ENCODE peak calls at places on chromosomes 1 and 21, in eight cellular contexts. C is stimulated activated naive CD8-positive, alpha-beta T cell treated with anti-CD3 and anti-CD28 coated beads, Interleukin-15, Interleukin-2, amounts not matched to agents 100 U/mL and 50 U/mL, for 24 hours; X is activated T-cell treated with anti-CD3 and anti-CD28 coated beads for 4 hours; R is colonic mucosa; S is PC-3; P is KG1; I is omental fat pad; W is MV-4-11. H is an unnamed sample.

GRCh38 chr1:229842302-229843255 is 216.5 kb downstream of the URB2 start:
- DNase-seq in I (no peak), W (no peak), C (no peak), P (no peak), S (no peak), X (no peak), R (no peak), H (no peak)

GRCh38 chr1:155977607-155978324 is 581 bp downstream of the ARHGEF2 start:
- DNase-seq in R (peak), P (no peak), S (peak), C (peak), I (no peak), X (peak), W (no peak), H (peak)

GRCh38 chr21:32978346-32979270 is 47.1 kb upstream of the OLIG2 start:
- DNase-seq in X (no peak), R (no peak), C (no peak), P (no peak), I (no peak), W (no peak), S (no peak), H (no peak)

GRCh38 chr21:46048926-46049889 is 48.7 kb upstream of the COL6A2 start:
- DNase-seq in R (peak), S (peak), I (peak), C (no peak), X (no peak), W (no peak), P (no peak), H (peak)

GRCh38 chr1:166167395-166167922 is 658 bp upstream of the FAM78B start:
- DNase-seq in W (no peak), R (no peak), X (no peak), P (no peak), I (no peak), S (no peak), C (no peak), H (no peak)

GRCh38 chr1:116133696-116134095 is 22.5 kb downstream of the MAB21L3 start:
- DNase-seq in I (no peak), P (no peak), S (no peak), X (no peak), C (no peak), R (peak), W (no peak), H (no peak)

GRCh38 chr1:245475116-245475515 is 320.3 kb downstream of the KIF26B start:
- DNase-seq in I (no peak), C (no peak), R (no peak), W (peak), P (no peak), X (no peak), S (no peak), H (peak)

GRCh38 chr1:199272690-199273089 is 633.9 kb downstream of the PTPRC start:
- DNase-seq in R (no peak), X (no peak), C (no peak), W (no peak), P (no peak), S (peak), I (no peak), H (peak)

GRCh38 chr1:114718661-114719423 is 2.3 kb upstream of the NRAS start:
- DNase-seq in C (peak), I (no peak), W (peak), S (peak), R (no peak), X (no peak), P (no peak), H (peak)

GRCh38 chr1:153945131-153945794 is 1.3 kb downstream of the DENND4B start:
- DNase-seq in P (peak), X (peak), W (peak), R (peak), C (peak), S (no peak), I (no peak), H (peak)

GRCh38 chr1:64483711-64484454 is 14.0 kb downstream of the CACHD1 start:
- DNase-seq in X (no peak), R (no peak), C (no peak), S (no peak), I (no peak), W (no peak), P (no peak), H (no peak)

GRCh38 chr1:94801919-94802546 is 18.1 kb upstream of the SLC44A3 start:
- DNase-seq in X (no peak), P (peak), C (no peak), S (peak), R (peak), I (no peak), W (peak), H (peak)

GRCh38 chr1:185528084-185528656 is 206.0 kb upstream of the HMCN1 start:
- DNase-seq in S (peak), W (no peak), I (no peak), P (no peak), C (no peak), R (no peak), X (no peak), H (no peak)

GRCh38 chr1:76998582-76999189 is 131.4 kb downstream of the ST6GALNAC5 start:
- DNase-seq in P (no peak), S (peak), W (no peak), I (no peak), R (no peak), X (no peak), C (no peak), H (peak)

GRCh38 chr1:22297999-22298398 is 153.7 kb upstream of the ZBTB40 start:
- DNase-seq in I (no peak), X (no peak), C (no peak), S (no peak), P (no peak), R (no peak), W (no peak), H (no peak)

GRCh38 chr1:175774921-175775320 is 31.5 kb upstream of the TNR start:
- DNase-seq in W (no peak), X (no peak), R (no peak), I (no peak), C (no peak), P (no peak), S (no peak), H (no peak)

GRCh38 chr21:45110873-45111624 is 36.7 kb downstream of the ADARB1 start:
- DNase-seq in P (no peak), W (peak), I (no peak), X (no peak), S (no peak), C (no peak), R (no peak), H (no peak)

GRCh38 chr1:174426153-174426552 is 21.6 kb upstream of the GPR52 start:
- DNase-seq in W (no peak), R (no peak), X (no peak), C (no peak), S (no peak), I (no peak), P (no peak), H (no peak)

GRCh38 chr21:38857152-38857825 is 51.6 kb downstream of the ETS2 start:
- DNase-seq in C (no peak), W (no peak), X (no peak), P (no peak), R (no peak), S (no peak), I (no peak), H (no peak)

GRCh38 chr1:226967665-226968064 is 27.6 kb downstream of the COQ8A start:
- DNase-seq in P (no peak), I (no peak), R (no peak), W (peak), X (no peak), C (no peak), S (peak), H (peak)

GRCh38 chr1:181189691-181190361 is 101.3 kb downstream of the IER5 start:
- DNase-seq in S (peak), W (no peak), X (peak), P (peak), I (peak), C (peak), R (peak), H (peak)

GRCh38 chr1:16145988-16146887 is 9.6 kb downstream of the EPHA2 start:
- DNase-seq in R (peak), C (no peak), P (no peak), X (no peak), W (no peak), S (peak), I (peak), H (peak)

GRCh38 chr1:9241891-9242290 is 7.3 kb downstream of the H6PD start:
- DNase-seq in I (no peak), P (no peak), X (no peak), C (no peak), S (no peak), R (no peak), W (no peak), H (no peak)

GRCh38 chr1:11610629-11611180 is 43.5 kb downstream of the FBXO2 start:
- DNase-seq in I (no peak), C (no peak), R (no peak), X (no peak), W (no peak), S (no peak), P (no peak), H (no peak)

GRCh38 chr1:160361814-160362167 is 5.1 kb upstream of the NHLH1 start:
- DNase-seq in W (no peak), I (no peak), X (no peak), R (no peak), C (no peak), P (no peak), S (no peak), H (no peak)

GRCh38 chr1:108878678-108879077 is 1.9 kb downstream of the GPSM2 start:
- DNase-seq in S (no peak), P (no peak), X (no peak), R (no peak), W (no peak), C (no peak), I (no peak), H (no peak)

GRCh38 chr21:46412521-46413364 is 45.9 kb upstream of the DIP2A start:
- DNase-seq in X (no peak), P (no peak), I (no peak), S (no peak), W (no peak), R (no peak), C (no peak), H (no peak)

GRCh38 chr1:67213164-67213563 is 46.9 kb downstream of the IL23R start:
- DNase-seq in R (no peak), S (peak), I (no peak), C (no peak), P (peak), X (no peak), W (peak), H (peak)

GRCh38 chr1:87292684-87293493 is 35.8 kb upstream of the LMO4 start:
- DNase-seq in X (peak), S (peak), P (peak), W (peak), C (peak), R (peak), I (peak), H (peak)

GRCh38 chr1:28247603-28248272 is 11.6 kb upstream of the SESN2 start:
- DNase-seq in C (no peak), I (no peak), W (no peak), X (no peak), P (no peak), S (no peak), R (no peak), H (no peak)

GRCh38 chr1:197884173-197884572 is 18.3 kb upstream of the C1orf53 start:
- DNase-seq in R (peak), I (no peak), W (no peak), C (no peak), X (no peak), P (no peak), S (no peak), H (no peak)

GRCh38 chr21:21968810-21969588 is 970.8 kb downstream of the NCAM2 start:
- DNase-seq in W (no peak), C (no peak), R (no peak), X (no peak), I (no peak), S (no peak), P (no peak), H (peak)

GRCh38 chr1:2482588-2482987 is 6.5 kb downstream of the PLCH2 start:
- DNase-seq in X (no peak), P (no peak), W (no peak), C (no peak), I (no peak), R (no peak), S (no peak), H (no peak)

GRCh38 chr21:22351076-22351475 is 1352.9 kb downstream of the NCAM2 start:
- DNase-seq in W (no peak), P (no peak), S (no peak), C (no peak), I (no peak), X (no peak), R (no peak), H (peak)

GRCh38 chr21:45323487-45324380 is 36.0 kb upstream of the POFUT2 start:
- DNase-seq in I (no peak), S (no peak), P (no peak), X (no peak), R (no peak), W (no peak), C (no peak), H (no peak)

GRCh38 chr1:3907621-3908165 is 7.6 kb upstream of the C1orf174 start:
- DNase-seq in C (no peak), I (no peak), X (no peak), R (no peak), S (no peak), P (no peak), W (no peak), H (no peak)

H was measured in ELR.